ENCODE peak calls at places on chromosomes 5 and 9, in four cellular contexts. N is IMR-90, P is lower lobe of right lung, H is fibroblast of the aortic adventitia. G is an unnamed sample.

GRCh38 chr9:88464851-88465250 is 70.1 kb upstream of the NXNL2 start:
- DNase-seq in H (no peak), P (no peak), N (peak; percentile 25), G (peak; percentile 57)

GRCh38 chr9:74412236-74412979 is 84.7 kb upstream of the RORB start:
- DNase-seq in P (no peak), N (no peak), H (no peak), G (no peak)

GRCh38 chr9:128702949-128703615 is 779 bp downstream of the PKN3 start:
- DNase-seq in N (no peak), P (peak; percentile 61), H (no peak), G (peak; percentile 32)

GRCh38 chr5:79853003-79853402 is 138.1 kb downstream of the MTX3 start:
- DNase-seq in P (no peak), N (no peak), H (no peak), G (no peak)

GRCh38 chr5:142078251-142078650 is 30.3 kb upstream of the NDFIP1 start:
- DNase-seq in H (no peak), P (no peak), N (no peak), G (no peak)

GRCh38 chr9:82021198-82021597 is 32.6 kb downstream of the SPATA31D1 start:
- DNase-seq in P (no peak), H (peak; percentile 99), N (peak; percentile 98), G (peak; percentile 13)

GRCh38 chr5:165781703-165782102 is 2276.3 kb downstream of the MAT2B start:
- DNase-seq in H (no peak), P (no peak), N (no peak), G (no peak)

GRCh38 chr5:375336-375920 is 53.9 kb downstream of the AHRR start:
- DNase-seq in H (no peak), N (no peak), P (no peak), G (no peak)

GRCh38 chr9:95096807-95097206 is 220.7 kb downstream of the FANCC start:
- DNase-seq in P (peak; percentile 10), H (no peak), N (no peak), G (no peak)

GRCh38 chr5:78295035-78295961 is 800 bp upstream of the AP3B1 start:
- DNase-seq in P (peak; percentile 67), N (no peak), H (peak; percentile 16), G (no peak)

GRCh38 chr5:3828761-3829160 is 233.1 kb downstream of the IRX1 start:
- DNase-seq in N (no peak), H (no peak), P (no peak), G (no peak)

GRCh38 chr9:98087420-98088354 is 31.2 kb downstream of the NANS start:
- DNase-seq in P (peak; percentile 73), N (peak; percentile 20), H (peak; percentile 31), G (peak; percentile 76)

GRCh38 chr5:90529939-90530677 is 724 bp upstream of the LYSMD3 start:
- DNase-seq in P (peak; percentile 56), H (peak; percentile 84), N (peak; percentile 82), G (peak; percentile 79)

GRCh38 chr5:14915291-14915976 is 43.9 kb upstream of the ANKH start:
- DNase-seq in H (no peak), N (peak; percentile 51), P (no peak), G (no peak)

GRCh38 chr5:67983251-67983941 is 232.2 kb upstream of the PIK3R1 start:
- DNase-seq in P (no peak), H (peak; percentile 72), N (peak; percentile 72), G (peak; percentile 41)

GRCh38 chr9:131085370-131086122 is 10.8 kb upstream of the AIF1L start:
- DNase-seq in P (no peak), N (no peak), H (no peak), G (no peak)

GRCh38 chr9:35756275-35756742 is 2.2 kb upstream of the MSMP start:
- DNase-seq in H (no peak), N (no peak), P (peak; percentile 83), G (no peak)

GRCh38 chr9:127506117-127506813 is 55.0 kb downstream of the LRSAM1 start:
- DNase-seq in N (no peak), P (no peak), H (no peak), G (no peak)

GRCh38 chr9:124366476-124367220 is 48.6 kb downstream of the PSMB7 start:
- DNase-seq in N (peak; percentile 82), H (peak; percentile 50), P (no peak), G (no peak)

GRCh38 chr9:137493163-137494103 is 34.3 kb upstream of the NSMF start:
- DNase-seq in P (no peak), H (no peak), N (no peak), G (no peak)

GRCh38 chr5:95861858-95862561 is 39.5 kb upstream of the GLRX start:
- DNase-seq in N (peak; percentile 60), H (peak; percentile 59), P (no peak), G (peak; percentile 64)

GRCh38 chr5:171644536-171644935 is 141.1 kb upstream of the SMIM23 start:
- DNase-seq in H (peak; percentile 14), N (peak; percentile 17), P (no peak), G (no peak)

GRCh38 chr9:101738566-101739183 is at the start of gene GRIN3A:
- DNase-seq in H (no peak), P (peak; percentile 37), N (no peak), G (no peak)

GRCh38 chr5:3593771-3594513 is 1.7 kb upstream of the IRX1 start:
- DNase-seq in P (no peak), N (no peak), H (no peak), G (no peak)

DNA sequence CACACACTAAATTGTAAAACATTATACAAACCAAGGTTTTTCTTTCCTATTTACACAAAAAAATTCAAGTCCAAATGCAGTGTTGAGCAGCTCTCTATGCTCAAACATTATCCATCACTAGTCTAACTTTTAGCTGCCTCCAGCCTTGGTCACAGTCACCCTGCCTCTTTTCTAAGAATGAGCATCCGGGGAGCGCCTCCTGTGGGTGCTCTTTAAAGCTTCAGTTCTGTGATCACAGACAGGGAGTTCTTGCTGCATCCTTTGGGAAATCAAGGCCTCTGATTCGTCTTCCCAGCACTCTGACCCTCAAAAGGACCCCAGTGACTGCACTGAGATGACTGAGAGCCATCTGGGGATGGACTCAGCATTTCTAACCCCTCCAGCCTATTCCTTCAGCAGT is 289.6 kb downstream of the SEC61B start:
- DNase-seq in N (no peak), H (no peak), P (no peak), G (no peak)
- TF ChIP-seq CTCF in N (peak; percentile 23), H (peak; percentile 11), P (no peak), G (no peak)

GRCh38 chr5:16837305-16837704 is 98.8 kb downstream of the MYO10 start:
- DNase-seq in H (no peak), P (no peak), N (no peak), G (no peak)
- TF ChIP-seq CTCF in H (no peak), P (no peak), N (no peak), G (no peak)

DNA sequence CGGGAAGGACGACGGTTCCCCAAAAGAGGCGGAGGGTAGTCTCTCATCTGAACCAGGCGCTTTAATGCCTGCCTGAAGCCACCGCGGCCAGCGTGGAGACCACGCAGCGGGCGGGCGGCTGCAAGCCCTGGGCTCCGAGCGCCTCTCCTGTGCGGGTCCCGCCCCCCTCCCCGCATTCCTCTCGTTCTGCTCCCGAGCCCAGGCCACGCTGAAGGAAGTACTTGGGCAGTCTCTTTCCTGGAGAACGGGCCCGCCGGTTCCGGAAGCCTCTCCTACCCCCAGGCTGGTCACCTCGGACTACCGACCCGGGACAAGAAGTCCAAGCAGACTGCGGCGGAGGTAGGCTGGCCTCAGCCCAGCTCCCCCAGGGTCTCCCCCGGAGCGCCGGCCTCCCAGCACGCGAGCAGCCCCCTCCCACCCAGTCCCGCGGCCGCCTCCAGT is 555 bp downstream of the PPIC start:
- DNase-seq in P (peak; percentile 81), H (peak; percentile 45), N (peak; percentile 29), G (peak; percentile 51)
- TF ChIP-seq CTCF in P (no peak), H (no peak), N (no peak), G (no peak)

GRCh38 chr5:126849101-126849678 is 72.3 kb downstream of the LMNB1 start:
- DNase-seq in H (peak; percentile 79), N (peak; percentile 41), P (no peak), G (no peak)

GRCh38 chr5:126846756-126847155 is 69.8 kb downstream of the LMNB1 start:
- DNase-seq in P (no peak), H (peak; percentile 20), N (no peak), G (no peak)

GRCh38 chr5:126848253-126848652 is 71.3 kb downstream of the LMNB1 start:
- DNase-seq in P (no peak), N (no peak), H (no peak), G (no peak)

GRCh38 chr5:126847318-126848221 is 70.6 kb downstream of the LMNB1 start:
- DNase-seq in P (no peak), N (no peak), H (peak; percentile 18), G (peak; percentile 40)

GRCh38 chr5:126846344-126846743 is 69.4 kb downstream of the LMNB1 start:
- DNase-seq in H (peak; percentile 74), P (no peak), N (peak; percentile 38), G (peak; percentile 35)
- TF ChIP-seq CTCF in H (peak; percentile 33), P (peak; percentile 10), N (peak; percentile 42), G (peak; percentile 11)

DNA sequence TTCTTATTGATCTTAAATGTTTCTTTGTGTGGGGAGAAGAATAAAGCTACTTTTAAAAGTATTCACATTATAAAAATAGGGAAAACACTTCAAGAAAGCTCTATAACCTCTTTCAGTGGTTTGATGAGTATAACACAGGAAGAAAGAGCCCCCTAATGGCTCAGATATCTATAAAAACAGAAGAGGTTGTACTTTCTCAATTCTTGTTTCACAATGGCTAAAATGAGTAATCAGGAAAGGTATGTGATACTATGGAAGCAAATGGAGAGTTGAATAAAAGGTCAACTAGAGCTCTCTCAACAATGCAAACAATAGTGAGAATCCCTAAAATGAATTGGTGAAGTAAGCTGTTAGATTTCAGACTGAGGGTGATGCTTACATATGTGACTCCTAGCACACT is 584.6 kb upstream of the CDH18 start:
- DNase-seq in H (peak; percentile 76), P (no peak), N (peak; percentile 15), G (peak; percentile 1)
- TF ChIP-seq CTCF in H (peak; percentile 4), P (no peak), N (no peak), G (no peak)

GRCh38 chr9:32384364-32385134 is at the start of gene ACO1:
- DNase-seq in N (peak; percentile 82), H (peak; percentile 77), P (peak; percentile 93), G (peak; percentile 91)
- TF ChIP-seq CTCF in N (no peak), H (no peak), P (no peak), G (no peak)

DNA sequence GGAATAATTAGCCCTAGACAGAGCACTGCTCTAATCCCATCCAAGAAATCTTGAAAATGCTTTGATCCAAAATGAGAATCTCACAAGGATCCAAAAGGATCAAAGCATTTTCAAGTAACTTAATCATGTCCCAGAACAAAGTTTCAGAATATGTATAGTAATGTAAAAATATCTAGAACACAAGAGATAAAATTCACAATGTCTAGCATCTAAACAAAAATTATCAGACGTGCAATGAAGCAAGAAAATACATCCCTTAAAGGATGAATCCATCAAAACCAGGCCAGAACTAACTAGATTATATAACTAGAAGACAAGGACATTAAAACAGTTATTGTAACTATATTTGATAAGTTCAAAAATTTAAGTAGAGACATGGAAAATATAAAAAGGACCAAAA is 69.3 kb downstream of the INIP start:
- DNase-seq in H (no peak), P (no peak), N (no peak), G (no peak)
- TF ChIP-seq CTCF in H (no peak), P (no peak), N (no peak), G (no peak)

G was measured in endothelial cell of umbilical vein.